ENCODE peak calls at places on chromosome 9, in six cellular contexts. H is activated CD4-positive, alpha-beta T cell treated with anti-CD3 and anti-CD28 coated beads, Interleukin-2, amount 50 U/mL, for 24 hours; Q is left ventricle myocardium inferior; X is foreskin keratinocyte; S is ELR; R is ACHN. C is an unnamed sample.

GRCh38 chr9:118059520-118060278 is 355.5 kb downstream of the TLR4 start:
- DNase-seq in H (no peak), Q (no peak), X (peak), S (peak), R (peak), C (peak)

GRCh38 chr9:86990276-86990675 is 43.0 kb upstream of the GAS1 start:
- DNase-seq in H (no peak), Q (no peak), X (no peak), S (no peak), R (no peak), C (no peak)

GRCh38 chr9:83247732-83248131 is 184.8 kb upstream of the RASEF start:
- DNase-seq in H (no peak), Q (no peak), X (no peak), S (no peak), R (no peak), C (no peak)

GRCh38 chr9:109440797-109441287 is 57.3 kb downstream of the PTPN3 start:
- DNase-seq in H (peak), Q (no peak), X (peak), S (peak), R (peak), C (peak)

GRCh38 chr9:114372971-114373591 is 14.7 kb downstream of the AKNA start:
- DNase-seq in H (peak), Q (peak), X (no peak), S (peak), R (no peak), C (no peak)

GRCh38 chr9:108550111-108550510 is 305.7 kb downstream of the ACTL7B start:
- DNase-seq in H (no peak), Q (no peak), X (no peak), S (no peak), R (no peak), C (no peak)

GRCh38 chr9:12703996-12704395 is 10.8 kb downstream of the TYRP1 start:
- DNase-seq in H (no peak), Q (no peak), X (no peak), S (no peak), R (no peak), C (no peak)

GRCh38 chr9:126849811-126850210 is 10.6 kb upstream of the ZBTB34 start:
- DNase-seq in H (no peak), Q (no peak), X (no peak), S (no peak), R (no peak), C (no peak)

GRCh38 chr9:131657890-131658752 is 81.8 kb downstream of the RAPGEF1 start:
- DNase-seq in H (no peak), Q (no peak), X (peak), S (peak), R (peak), C (peak)

GRCh38 chr9:35499701-35500030 is 9.8 kb downstream of the RUSC2 start:
- DNase-seq in H (no peak), Q (no peak), X (no peak), S (no peak), R (no peak), C (no peak)

GRCh38 chr9:121280715-121281613 is 13.0 kb downstream of the GSN start:
- DNase-seq in H (no peak), Q (no peak), X (no peak), S (no peak), R (no peak), C (no peak)

GRCh38 chr9:135547756-135548736 is 2.1 kb downstream of the OBP2A start:
- DNase-seq in H (no peak), Q (no peak), X (no peak), S (no peak), R (no peak), C (no peak)

GRCh38 chr9:113488071-113488470 is 24.5 kb downstream of the RGS3 start:
- DNase-seq in H (no peak), Q (no peak), X (peak), S (no peak), R (no peak), C (peak)

GRCh38 chr9:127796225-127796813 is 6.4 kb upstream of the FPGS start:
- DNase-seq in H (no peak), Q (no peak), X (no peak), S (peak), R (no peak), C (no peak)

GRCh38 chr9:68804911-68805889 is 100.2 kb downstream of the PIP5K1B start:
- DNase-seq in H (no peak), Q (peak), X (no peak), S (no peak), R (no peak), C (no peak)

GRCh38 chr9:22446950-22447606 is 454 bp downstream of the DMRTA1 start:
- DNase-seq in H (no peak), Q (peak), X (peak), S (peak), R (peak), C (peak)

GRCh38 chr9:26863074-26863473 is 29.5 kb downstream of the CAAP1 start:
- DNase-seq in H (no peak), Q (no peak), X (peak), S (peak), R (peak), C (no peak)

GRCh38 chr9:135282001-135282731 is 194.7 kb downstream of the OLFM1 start:
- DNase-seq in H (no peak), Q (peak), X (peak), S (no peak), R (no peak), C (peak)

GRCh38 chr9:91837982-91838731 is 111.9 kb downstream of the ROR2 start:
- DNase-seq in H (no peak), Q (peak), X (peak), S (peak), R (peak), C (peak)

GRCh38 chr9:83020864-83021263 is 42.1 kb downstream of the RASEF start:
- DNase-seq in H (no peak), Q (no peak), X (no peak), S (no peak), R (no peak), C (no peak)

GRCh38 chr9:93132946-93133640 is 958 bp downstream of the NINJ1 start:
- DNase-seq in H (no peak), Q (no peak), X (no peak), S (peak), R (peak), C (peak)

GRCh38 chr9:131087354-131087893 is 8.9 kb upstream of the AIF1L start:
- DNase-seq in H (no peak), Q (no peak), X (no peak), S (no peak), R (no peak), C (no peak)

GRCh38 chr9:79061766-79062165 is 510.0 kb upstream of the TLE4 start:
- DNase-seq in H (no peak), Q (no peak), X (peak), S (peak), R (no peak), C (peak)

GRCh38 chr9:97763884-97764283 is 66.7 kb upstream of the XPA start:
- DNase-seq in H (no peak), Q (no peak), X (no peak), S (no peak), R (no peak), C (no peak)

GRCh38 chr9:93009337-93010015 is 49.0 kb upstream of the SUSD3 start:
- DNase-seq in H (no peak), Q (no peak), X (no peak), S (no peak), R (no peak), C (no peak)

GRCh38 chr9:134043531-134043988 is 18.3 kb downstream of the BRD3OS start:
- DNase-seq in H (no peak), Q (no peak), X (no peak), S (no peak), R (no peak), C (no peak)

GRCh38 chr9:134707731-134708671 is 66.4 kb downstream of the COL5A1 start:
- DNase-seq in H (no peak), Q (no peak), X (no peak), S (no peak), R (no peak), C (no peak)